ENCODE peak calls at places on chromosomes 12 and 14, in six cellular contexts. B, O, I, U, A and K are unnamed samples.

GRCh38 chr14:84254205-84254788 is 1275.6 kb upstream of the FLRT2 start:
- DNase-seq in B (no peak), O (no peak), I (no peak), U (no peak), A (no peak), K (peak)

GRCh38 chr12:31117203-31118011 is 43.7 kb downstream of the DDX11 start:
- DNase-seq in B (no peak), O (peak), I (peak), U (no peak), A (no peak), K (peak)

GRCh38 chr12:79331870-79332269 is 358.9 kb downstream of the PAWR start:
- DNase-seq in B (no peak), O (no peak), I (no peak), U (peak), A (no peak), K (peak)

GRCh38 chr12:6914246-6914947 is at the start of gene ENO2:
- DNase-seq in B (peak), O (peak), I (peak), U (peak), A (no peak), K (peak)

GRCh38 chr12:51265024-51265423 is 5.2 kb downstream of the SMAGP start:
- DNase-seq in B (no peak), O (no peak), I (no peak), U (no peak), A (no peak), K (no peak)

GRCh38 chr14:60085085-60085484 is 6.6 kb upstream of the PCNX4 start:
- DNase-seq in B (no peak), O (no peak), I (no peak), U (peak), A (no peak), K (peak)

GRCh38 chr14:64053694-64054669 is 201.2 kb downstream of the SYNE2 start:
- DNase-seq in B (no peak), O (no peak), I (no peak), U (no peak), A (no peak), K (no peak)

GRCh38 chr12:96994900-96995299 is 87.8 kb downstream of the NEDD1 start:
- DNase-seq in B (no peak), O (no peak), I (no peak), U (no peak), A (no peak), K (no peak)

GRCh38 chr14:98743536-98743935 is 528.5 kb downstream of the BCL11B start:
- DNase-seq in B (no peak), O (no peak), I (no peak), U (no peak), A (no peak), K (no peak)

GRCh38 chr12:19681007-19681406 is 241.7 kb downstream of the AEBP2 start:
- DNase-seq in B (no peak), O (no peak), I (no peak), U (no peak), A (no peak), K (no peak)

GRCh38 chr12:51217133-51217967 is 512 bp downstream of the POU6F1 start:
- DNase-seq in B (peak), O (peak), I (peak), U (no peak), A (no peak), K (peak)

GRCh38 chr12:27261866-27262265 is 17.8 kb downstream of the STK38L start:
- DNase-seq in B (no peak), O (no peak), I (no peak), U (no peak), A (no peak), K (peak)

GRCh38 chr12:112134731-112135130 is 9.4 kb downstream of the TRAFD1 start:
- DNase-seq in B (no peak), O (no peak), I (no peak), U (no peak), A (no peak), K (no peak)

GRCh38 chr12:62562892-62563291 is 96.3 kb downstream of the MON2 start:
- DNase-seq in B (no peak), O (no peak), I (no peak), U (peak), A (no peak), K (peak)

GRCh38 chr12:128675576-128675975 is 148.2 kb downstream of the SLC15A4 start:
- DNase-seq in B (no peak), O (no peak), I (no peak), U (no peak), A (no peak), K (no peak)

GRCh38 chr12:103571286-103571685 is 15.8 kb upstream of the STAB2 start:
- DNase-seq in B (peak), O (no peak), I (peak), U (no peak), A (no peak), K (no peak)

GRCh38 chr12:110301065-110301806 is 20.2 kb downstream of the ATP2A2 start:
- DNase-seq in B (no peak), O (no peak), I (no peak), U (no peak), A (no peak), K (no peak)

GRCh38 chr12:2944401-2945047 is 14.7 kb upstream of the TEAD4 start:
- DNase-seq in B (peak), O (peak), I (peak), U (no peak), A (no peak), K (peak)

GRCh38 chr14:24150993-24151392 is 3.7 kb downstream of the RNF31 start:
- DNase-seq in B (no peak), O (no peak), I (no peak), U (no peak), A (no peak), K (no peak)

GRCh38 chr14:89707086-89707485 is 247.4 kb downstream of the EFCAB11 start:
- DNase-seq in B (no peak), O (no peak), I (no peak), U (no peak), A (no peak), K (no peak)

GRCh38 chr14:92646952-92647461 is 101.4 kb downstream of the LGMN start:
- DNase-seq in B (no peak), O (peak), I (peak), U (peak), A (no peak), K (peak)

GRCh38 chr14:97489750-97490149 is 692.6 kb downstream of the VRK1 start:
- DNase-seq in B (no peak), O (no peak), I (no peak), U (no peak), A (no peak), K (no peak)

GRCh38 chr12:6280053-6280469 is 30.4 kb upstream of the PLEKHG6 start:
- DNase-seq in B (no peak), O (peak), I (peak), U (peak), A (peak), K (peak)

GRCh38 chr12:122876724-122877123 is 19.2 kb downstream of the VPS37B start:
- DNase-seq in B (no peak), O (no peak), I (no peak), U (no peak), A (no peak), K (no peak)

GRCh38 chr12:53180931-53181645 is 363 bp upstream of the CSAD start:
- DNase-seq in B (peak), O (peak), I (peak), U (peak), A (no peak), K (peak)

GRCh38 chr12:53180270-53180930 is at the start of the genes CSAD and ZNF740:
- DNase-seq in B (peak), O (peak), I (peak), U (peak), A (peak), K (peak)

GRCh38 chr12:53184828-53185227 is 4.1 kb upstream of the CSAD start:
- DNase-seq in B (no peak), O (peak), I (no peak), U (no peak), A (no peak), K (no peak)

GRCh38 chr12:53181935-53182334 is 1.2 kb upstream of the CSAD start:
- DNase-seq in B (no peak), O (no peak), I (no peak), U (no peak), A (no peak), K (no peak)

GRCh38 chr12:53182836-53183235 is 2.1 kb upstream of the CSAD start:
- DNase-seq in B (no peak), O (no peak), I (no peak), U (no peak), A (no peak), K (no peak)
- H3K4me3 ChIP-seq in B (peak), O (no peak), I (no peak), U (no peak), A (no peak), K (no peak)

GRCh38 chr12:21941522-21942376 is 523 bp upstream of the ABCC9 start:
- DNase-seq in B (peak), O (peak), I (no peak), U (peak), A (no peak), K (peak)
- TF ChIP-seq CTCF in B (peak), O (peak), I (no peak), U (peak), A (peak), K (peak)

DNA sequence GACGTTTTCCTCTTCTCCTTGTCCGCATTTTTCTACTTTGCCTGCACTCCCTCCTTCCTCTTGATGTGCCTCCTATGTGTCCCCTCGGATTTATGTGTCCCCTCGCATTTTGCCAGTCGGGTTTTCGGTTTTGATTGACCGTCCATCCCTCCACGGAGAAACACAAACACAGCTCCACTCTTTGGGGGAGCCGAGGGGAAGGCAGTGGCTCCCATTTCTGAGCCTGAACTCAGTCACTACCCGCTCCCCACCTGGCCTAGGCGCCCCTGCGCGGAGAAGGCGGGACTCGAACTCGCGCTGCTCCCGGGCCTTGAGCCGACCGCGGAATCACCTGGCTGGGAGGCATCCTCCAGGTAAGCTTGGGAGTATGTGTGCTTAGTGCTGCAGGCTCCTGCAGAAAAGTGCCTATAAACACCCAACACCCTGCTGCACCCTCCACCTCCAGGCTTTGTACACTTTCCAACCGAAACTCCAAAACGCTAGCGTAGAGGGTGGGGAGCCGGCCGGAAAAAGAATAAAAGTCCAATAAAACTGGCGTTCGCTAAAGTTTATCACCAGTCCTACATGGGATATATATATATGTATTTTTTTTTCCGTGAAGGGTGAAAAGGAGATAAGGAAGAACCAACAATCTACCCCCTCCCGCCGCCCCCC is 3.4 kb upstream of the CCND2 start:
- DNase-seq in B (peak), O (no peak), I (no peak), U (no peak), A (no peak), K (no peak)
- H3K4me3 ChIP-seq in B (peak), O (peak), I (no peak), U (no peak), A (no peak), K (no peak)

GRCh38 chr12:116266220-116266619 is 11.3 kb downstream of the MED13L start:
- DNase-seq in B (no peak), O (no peak), I (no peak), U (peak), A (no peak), K (peak)
- TF ChIP-seq CTCF in B (peak), O (no peak), I (no peak), U (peak), A (peak), K (peak)

DNA sequence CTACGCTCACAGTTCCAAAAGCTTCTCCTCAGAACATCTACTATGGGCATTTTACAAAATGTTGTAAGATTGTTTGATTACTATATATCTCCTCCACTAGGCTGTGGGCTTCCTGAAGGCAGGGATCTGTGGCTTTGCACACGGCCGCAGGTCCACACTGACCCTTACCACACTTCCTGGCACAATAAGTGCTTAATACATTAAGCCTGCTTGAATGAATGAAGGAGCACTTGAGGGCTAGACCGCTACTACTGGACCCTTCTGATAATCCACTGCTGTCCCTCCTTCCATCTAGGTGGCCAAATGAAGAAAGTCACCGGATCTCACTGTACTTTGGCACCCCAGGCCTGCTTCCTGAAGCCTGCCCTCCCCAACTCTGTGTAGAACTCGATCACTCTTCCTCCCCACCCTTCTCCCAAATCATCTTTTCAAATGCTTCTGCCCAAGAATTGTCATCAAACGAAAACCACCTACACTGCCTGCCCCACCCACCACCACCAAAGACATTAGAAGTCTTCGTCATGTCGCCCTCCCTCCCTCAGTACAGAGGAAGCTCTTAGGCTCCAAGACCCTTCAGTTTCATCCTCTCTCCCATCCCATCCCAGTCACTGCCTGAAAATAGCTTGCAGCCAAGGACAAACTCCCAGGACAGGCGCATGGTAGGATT is 596 bp upstream of the ZBTB39 start:
- DNase-seq in B (no peak), O (no peak), I (no peak), U (no peak), A (no peak), K (no peak)
- H3K4me3 ChIP-seq in B (peak), O (peak), I (peak), U (peak), A (peak), K (peak)

GRCh38 chr14:36426836-36427235 is 93.2 kb downstream of the NKX2-1 start:
- DNase-seq in B (no peak), O (no peak), I (no peak), U (no peak), A (no peak), K (no peak)
- TF ChIP-seq CTCF in B (no peak), O (no peak), I (no peak), U (no peak), A (no peak), K (no peak)

GRCh38 chr12:91037301-91037700 is 20.5 kb downstream of the KERA start:
- DNase-seq in B (no peak), O (no peak), I (no peak), U (peak), A (no peak), K (peak)
- H3K4me3 ChIP-seq in B (no peak), O (no peak), I (no peak), U (no peak), A (no peak), K (no peak)

GRCh38 chr14:70567791-70568190 is 32.7 kb downstream of the MED6 start:
- DNase-seq in B (no peak), O (no peak), I (peak), U (peak), A (no peak), K (peak)
- TF ChIP-seq CTCF in B (peak), O (no peak), I (peak), U (peak), A (peak), K (peak)

GRCh38 chr12:118356809-118357326 is 15.8 kb downstream of the TAOK3 start:
- DNase-seq in B (no peak), O (no peak), I (no peak), U (peak), A (no peak), K (peak)
- H3K4me3 ChIP-seq in B (no peak), O (no peak), I (no peak), U (no peak), A (no peak), K (no peak)

GRCh38 chr12:68665016-68665569 is 21.7 kb upstream of the NUP107 start:
- DNase-seq in B (no peak), O (no peak), I (no peak), U (no peak), A (no peak), K (no peak)
- TF ChIP-seq CTCF in B (peak), O (no peak), I (peak), U (no peak), A (no peak), K (no peak)